ENCODE peak calls at places on chromosomes 5 and 9, in five cellular contexts. One of them, this sample, is unnamed.

GRCh38 chr5:32443541-32444190 is 874 bp downstream of the ZFR start:
- DNase-seq in astrocyte of the spinal cord: peak
- DNase-seq in IMR-90: peak
- DNase-seq in psoas muscle: peak
- DNase-seq in PC-3: peak
- DNase-seq in this sample: peak

GRCh38 chr9:33926746-33927485 is 110.0 kb downstream of the UBE2R2 start:
- DNase-seq in astrocyte of the spinal cord: no peak
- DNase-seq in IMR-90: no peak
- DNase-seq in psoas muscle: no peak
- DNase-seq in PC-3: no peak
- DNase-seq in this sample: no peak

GRCh38 chr9:34585946-34586705 is 3.4 kb downstream of the CNTFR start:
- DNase-seq in astrocyte of the spinal cord: no peak
- DNase-seq in IMR-90: no peak
- DNase-seq in psoas muscle: no peak
- DNase-seq in PC-3: no peak
- DNase-seq in this sample: no peak

GRCh38 chr9:126319651-126320050 is 7.0 kb upstream of the MVB12B start:
- DNase-seq in astrocyte of the spinal cord: no peak
- DNase-seq in IMR-90: no peak
- DNase-seq in psoas muscle: no peak
- DNase-seq in PC-3: no peak
- DNase-seq in this sample: no peak

GRCh38 chr9:97557606-97558095 is 56.2 kb downstream of the TMOD1 start:
- DNase-seq in astrocyte of the spinal cord: no peak
- DNase-seq in IMR-90: no peak
- DNase-seq in psoas muscle: peak
- DNase-seq in PC-3: no peak
- DNase-seq in this sample: peak

GRCh38 chr5:138463335-138464017 is 1.8 kb upstream of the EGR1 start:
- DNase-seq in astrocyte of the spinal cord: no peak
- DNase-seq in IMR-90: no peak
- DNase-seq in psoas muscle: no peak
- DNase-seq in PC-3: no peak
- DNase-seq in this sample: peak

GRCh38 chr9:107635137-107635802 is 145.7 kb upstream of the KLF4 start:
- DNase-seq in astrocyte of the spinal cord: no peak
- DNase-seq in IMR-90: peak
- DNase-seq in psoas muscle: no peak
- DNase-seq in PC-3: no peak
- DNase-seq in this sample: no peak

GRCh38 chr9:32875748-32876147 is 92.4 kb downstream of the TMEM215 start:
- DNase-seq in astrocyte of the spinal cord: no peak
- DNase-seq in IMR-90: no peak
- DNase-seq in psoas muscle: no peak
- DNase-seq in PC-3: no peak
- DNase-seq in this sample: no peak

GRCh38 chr5:81750308-81751008 is 439 bp downstream of the SSBP2 start:
- DNase-seq in astrocyte of the spinal cord: no peak
- DNase-seq in IMR-90: no peak
- DNase-seq in psoas muscle: no peak
- DNase-seq in PC-3: no peak
- DNase-seq in this sample: no peak

GRCh38 chr5:33120671-33121070 is 320.1 kb upstream of the TARS1 start:
- DNase-seq in astrocyte of the spinal cord: peak
- DNase-seq in IMR-90: peak
- DNase-seq in psoas muscle: no peak
- DNase-seq in PC-3: no peak
- DNase-seq in this sample: no peak

GRCh38 chr9:76560481-76560891 is 101.5 kb downstream of the GCNT1 start:
- DNase-seq in astrocyte of the spinal cord: peak
- DNase-seq in IMR-90: peak
- DNase-seq in psoas muscle: no peak
- DNase-seq in PC-3: no peak
- DNase-seq in this sample: no peak

GRCh38 chr5:139862313-139862712 is 66.7 kb downstream of the PSD2 start:
- DNase-seq in astrocyte of the spinal cord: peak
- DNase-seq in IMR-90: peak
- DNase-seq in psoas muscle: no peak
- DNase-seq in PC-3: no peak
- DNase-seq in this sample: no peak

GRCh38 chr9:137070201-137070905 is at the start of gene SAPCD2:
- DNase-seq in astrocyte of the spinal cord: peak
- DNase-seq in IMR-90: peak
- DNase-seq in psoas muscle: peak
- DNase-seq in PC-3: peak
- DNase-seq in this sample: peak

GRCh38 chr9:128554155-128554862 is 1.9 kb downstream of the SPTAN1 start:
- DNase-seq in astrocyte of the spinal cord: peak
- DNase-seq in IMR-90: peak
- DNase-seq in psoas muscle: peak
- DNase-seq in PC-3: peak
- DNase-seq in this sample: no peak

GRCh38 chr5:51881901-51882300 is 498.7 kb downstream of the ISL1 start:
- DNase-seq in astrocyte of the spinal cord: no peak
- DNase-seq in IMR-90: no peak
- DNase-seq in psoas muscle: no peak
- DNase-seq in PC-3: no peak
- DNase-seq in this sample: no peak

GRCh38 chr9:5851445-5851844 is 18.5 kb upstream of the ERMP1 start:
- DNase-seq in astrocyte of the spinal cord: no peak
- DNase-seq in IMR-90: peak
- DNase-seq in psoas muscle: no peak
- DNase-seq in PC-3: peak
- DNase-seq in this sample: no peak

GRCh38 chr5:88248094-88248493 is 20.6 kb downstream of the TMEM161B start:
- DNase-seq in astrocyte of the spinal cord: no peak
- DNase-seq in IMR-90: no peak
- DNase-seq in psoas muscle: no peak
- DNase-seq in PC-3: no peak
- DNase-seq in this sample: no peak

GRCh38 chr5:84637662-84638375 is 253.1 kb upstream of the EDIL3 start:
- DNase-seq in astrocyte of the spinal cord: no peak
- DNase-seq in IMR-90: no peak
- DNase-seq in psoas muscle: no peak
- DNase-seq in PC-3: no peak
- DNase-seq in this sample: no peak

GRCh38 chr5:92222449-92222848 is 839.3 kb upstream of the ARRDC3 start:
- DNase-seq in astrocyte of the spinal cord: peak
- DNase-seq in IMR-90: peak
- DNase-seq in psoas muscle: no peak
- DNase-seq in PC-3: peak
- DNase-seq in this sample: no peak

GRCh38 chr5:143106175-143106574 is 297.3 kb downstream of the NR3C1 start:
- DNase-seq in astrocyte of the spinal cord: peak
- DNase-seq in IMR-90: peak
- DNase-seq in psoas muscle: peak
- DNase-seq in PC-3: peak
- DNase-seq in this sample: no peak

GRCh38 chr5:68319316-68320093 is 103.9 kb downstream of the PIK3R1 start:
- DNase-seq in astrocyte of the spinal cord: peak
- DNase-seq in IMR-90: peak
- DNase-seq in psoas muscle: no peak
- DNase-seq in PC-3: peak
- DNase-seq in this sample: no peak

GRCh38 chr9:98916660-98917059 is 27.0 kb upstream of the COL15A1 start:
- DNase-seq in astrocyte of the spinal cord: peak
- DNase-seq in IMR-90: peak
- DNase-seq in psoas muscle: peak
- DNase-seq in PC-3: no peak
- DNase-seq in this sample: no peak

GRCh38 chr9:69400470-69400869 is 75.5 kb downstream of the ENTREP1 start:
- DNase-seq in astrocyte of the spinal cord: no peak
- DNase-seq in IMR-90: no peak
- DNase-seq in psoas muscle: no peak
- DNase-seq in PC-3: peak
- DNase-seq in this sample: no peak

GRCh38 chr9:32502459-32502858 is 23.5 kb downstream of the RIGI start:
- DNase-seq in astrocyte of the spinal cord: peak
- DNase-seq in IMR-90: peak
- DNase-seq in psoas muscle: no peak
- DNase-seq in PC-3: peak
- DNase-seq in this sample: no peak

GRCh38 chr5:53025506-53025905 is 36.4 kb downstream of the ITGA2 start:
- DNase-seq in astrocyte of the spinal cord: no peak
- DNase-seq in IMR-90: no peak
- DNase-seq in psoas muscle: no peak
- DNase-seq in PC-3: no peak
- DNase-seq in this sample: no peak

GRCh38 chr5:122101636-122102285 is 23.7 kb upstream of the LOX start:
- DNase-seq in astrocyte of the spinal cord: peak
- DNase-seq in IMR-90: peak
- DNase-seq in psoas muscle: no peak
- DNase-seq in PC-3: peak
- DNase-seq in this sample: no peak

GRCh38 chr5:145975361-145976066 is 39.1 kb downstream of the SH3RF2 start:
- DNase-seq in astrocyte of the spinal cord: peak
- DNase-seq in IMR-90: peak
- DNase-seq in psoas muscle: no peak
- DNase-seq in PC-3: peak
- DNase-seq in this sample: no peak

GRCh38 chr9:81031422-81032029 is 657.8 kb downstream of the TLE1 start:
- DNase-seq in astrocyte of the spinal cord: peak
- DNase-seq in IMR-90: peak
- DNase-seq in psoas muscle: no peak
- DNase-seq in PC-3: no peak
- DNase-seq in this sample: no peak

GRCh38 chr5:80481019-80481893 is 6.6 kb upstream of the FAM151B start:
- DNase-seq in astrocyte of the spinal cord: peak
- DNase-seq in IMR-90: peak
- DNase-seq in psoas muscle: no peak
- DNase-seq in PC-3: peak
- DNase-seq in this sample: peak

GRCh38 chr9:78261403-78262001 is 25.6 kb downstream of the CEP78 start:
- DNase-seq in astrocyte of the spinal cord: peak
- DNase-seq in IMR-90: peak
- DNase-seq in psoas muscle: no peak
- DNase-seq in PC-3: peak
- DNase-seq in this sample: no peak
- TF ChIP-seq CTCF in astrocyte of the spinal cord: peak
- TF ChIP-seq CTCF in IMR-90: peak
- TF ChIP-seq CTCF in psoas muscle: peak
- TF ChIP-seq CTCF in PC-3: peak
- TF ChIP-seq CTCF in this sample: peak

GRCh38 chr9:133995012-133995896 is 3.1 kb upstream of the VAV2 start:
- DNase-seq in astrocyte of the spinal cord: no peak
- DNase-seq in IMR-90: no peak
- DNase-seq in psoas muscle: no peak
- DNase-seq in PC-3: no peak
- DNase-seq in this sample: no peak
- TF ChIP-seq CTCF in astrocyte of the spinal cord: peak
- TF ChIP-seq CTCF in IMR-90: peak
- TF ChIP-seq CTCF in psoas muscle: no peak
- TF ChIP-seq CTCF in PC-3: no peak
- TF ChIP-seq CTCF in this sample: no peak

DNA sequence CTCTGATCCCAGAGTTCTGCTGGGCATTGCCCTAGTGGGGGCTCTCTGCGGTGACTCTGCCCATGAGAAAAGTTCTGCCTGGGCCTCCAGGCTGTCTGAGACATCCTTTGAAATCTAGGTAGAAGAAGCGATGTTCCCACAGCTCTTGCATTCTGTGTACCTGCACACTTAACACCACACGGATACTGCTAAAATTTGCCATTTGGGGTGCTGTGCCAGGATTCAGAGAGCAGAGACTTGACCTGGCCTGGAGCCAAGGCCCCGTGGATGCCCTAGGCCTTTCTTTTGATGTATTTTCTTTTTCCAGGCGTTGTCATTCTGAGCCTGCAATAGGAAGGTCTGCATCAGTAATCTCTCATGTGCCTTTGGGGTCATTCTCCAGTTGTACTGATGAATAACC is 89.3 kb upstream of the IL12B start:
- DNase-seq in astrocyte of the spinal cord: no peak
- DNase-seq in IMR-90: no peak
- DNase-seq in psoas muscle: no peak
- DNase-seq in PC-3: no peak
- DNase-seq in this sample: no peak
- TF ChIP-seq CTCF in astrocyte of the spinal cord: peak
- TF ChIP-seq CTCF in IMR-90: no peak
- TF ChIP-seq CTCF in psoas muscle: no peak
- TF ChIP-seq CTCF in PC-3: peak
- TF ChIP-seq CTCF in this sample: no peak

GRCh38 chr5:179870403-179870903 is 11.8 kb upstream of the MRNIP start:
- DNase-seq in astrocyte of the spinal cord: peak
- DNase-seq in IMR-90: peak
- DNase-seq in psoas muscle: peak
- DNase-seq in PC-3: peak
- DNase-seq in this sample: peak
- TF ChIP-seq CTCF in astrocyte of the spinal cord: peak
- TF ChIP-seq CTCF in IMR-90: peak
- TF ChIP-seq CTCF in psoas muscle: peak
- TF ChIP-seq CTCF in PC-3: peak
- TF ChIP-seq CTCF in this sample: peak

DNA sequence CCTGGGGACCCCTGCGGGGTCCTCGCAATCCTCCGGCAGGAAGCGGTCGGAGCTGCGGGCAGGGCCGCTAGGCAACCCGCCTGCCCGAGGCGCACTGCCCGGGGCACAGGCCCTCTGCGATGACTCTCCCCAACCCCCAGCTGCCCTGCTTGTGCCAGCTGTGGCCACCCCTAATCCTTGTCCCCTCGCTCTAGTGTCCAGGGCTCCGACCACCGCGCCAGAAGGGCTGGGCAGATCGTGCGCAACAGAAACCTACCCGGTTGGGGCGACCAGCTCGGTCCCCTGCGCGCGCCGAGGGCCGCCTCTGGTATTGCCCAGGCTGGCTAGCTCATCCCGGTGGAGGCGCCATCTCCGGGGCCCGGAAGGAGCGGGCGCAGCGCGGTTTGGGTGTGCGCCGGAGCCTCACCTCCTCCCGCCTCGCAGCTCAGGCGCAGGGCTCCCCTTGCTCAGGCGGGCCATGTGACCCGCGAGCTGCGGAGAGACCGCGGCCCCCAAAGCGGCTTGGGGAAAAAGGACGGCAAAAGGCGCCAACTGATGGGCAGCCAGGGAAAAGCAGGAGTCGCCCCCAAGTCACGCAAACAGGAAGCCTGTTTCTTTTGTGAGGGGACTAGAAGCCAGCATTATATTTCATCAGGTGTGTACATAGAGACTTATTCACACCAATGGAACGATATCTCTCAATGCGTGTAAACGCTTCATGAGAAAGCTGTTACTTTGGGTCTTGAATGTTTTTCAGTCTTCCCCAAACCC is 46.8 kb upstream of the RNF20 start:
- DNase-seq in astrocyte of the spinal cord: peak
- DNase-seq in IMR-90: peak
- DNase-seq in psoas muscle: peak
- DNase-seq in PC-3: no peak
- DNase-seq in this sample: peak
- TF ChIP-seq CTCF in astrocyte of the spinal cord: peak
- TF ChIP-seq CTCF in IMR-90: peak
- TF ChIP-seq CTCF in psoas muscle: no peak
- TF ChIP-seq CTCF in PC-3: no peak
- TF ChIP-seq CTCF in this sample: no peak

This sample was measured in glutamatergic neuron.